ENCODE peak calls at places on chromosome 9, in eight cellular contexts. U is Kasumi-1; R is head of caudate nucleus; D is ACHN; T is cardiac fibroblast; M is germinal center; F is AG08396; V is activated effector memory CD4-positive, alpha-beta T cell treated with Interleukin-2 at 50 U/mL for 16 hours. Z is an unnamed sample.

GRCh38 chr9:117135481-117135880 is 279.4 kb downstream of the ASTN2 start:
- DNase-seq in U (no peak), R (no peak), D (no peak), T (no peak), M (no peak), F (no peak), V (no peak), Z (no peak)

GRCh38 chr9:110977259-110977709 is 61.0 kb downstream of the LPAR1 start:
- DNase-seq in U (no peak), R (no peak), D (peak), T (peak), M (no peak), F (no peak), V (no peak), Z (peak)

GRCh38 chr9:124365045-124365444 is 50.2 kb downstream of the PSMB7 start:
- DNase-seq in U (no peak), R (no peak), D (no peak), T (no peak), M (no peak), F (no peak), V (no peak), Z (no peak)

GRCh38 chr9:86965627-86966395 is 18.5 kb upstream of the GAS1 start:
- DNase-seq in U (no peak), R (no peak), D (no peak), T (peak), M (no peak), F (no peak), V (no peak), Z (no peak)

GRCh38 chr9:135077497-135078200 is 9.8 kb upstream of the OLFM1 start:
- DNase-seq in U (no peak), R (peak), D (peak), T (peak), M (no peak), F (peak), V (no peak), Z (peak)

GRCh38 chr9:93184439-93185221 is 691 bp downstream of the WNK2 start:
- DNase-seq in U (no peak), R (no peak), D (no peak), T (no peak), M (no peak), F (peak), V (no peak), Z (no peak)

GRCh38 chr9:110123364-110124095 is 84.4 kb downstream of the C9orf152 start:
- DNase-seq in U (no peak), R (no peak), D (peak), T (peak), M (no peak), F (no peak), V (no peak), Z (no peak)

GRCh38 chr9:136656795-136657611 is 5.7 kb upstream of the EGFL7 start:
- DNase-seq in U (peak), R (no peak), D (no peak), T (no peak), M (no peak), F (no peak), V (no peak), Z (no peak)

GRCh38 chr9:136493567-136493971 is 10.7 kb upstream of the SEC16A start:
- DNase-seq in U (no peak), R (no peak), D (no peak), T (no peak), M (no peak), F (no peak), V (no peak), Z (no peak)

GRCh38 chr9:6827370-6827949 is 69.7 kb downstream of the KDM4C start:
- DNase-seq in U (peak), R (no peak), D (peak), T (peak), M (peak), F (peak), V (no peak), Z (no peak)

GRCh38 chr9:6272229-6272597 is 56.0 kb upstream of the TPD52L3 start:
- DNase-seq in U (no peak), R (no peak), D (no peak), T (peak), M (no peak), F (peak), V (no peak), Z (no peak)

GRCh38 chr9:70106571-70106970 is 62.9 kb downstream of the MAMDC2 start:
- DNase-seq in U (no peak), R (no peak), D (no peak), T (no peak), M (no peak), F (no peak), V (no peak), Z (no peak)

GRCh38 chr9:94173632-94174031 is 85.5 kb upstream of the ZNF169 start:
- DNase-seq in U (no peak), R (no peak), D (no peak), T (no peak), M (no peak), F (no peak), V (no peak), Z (no peak)

GRCh38 chr9:121841771-121842611 is 190.6 kb downstream of the DAB2IP start:
- DNase-seq in U (no peak), R (no peak), D (no peak), T (no peak), M (no peak), F (no peak), V (no peak), Z (no peak)

GRCh38 chr9:88537743-88538055 is 2.7 kb downstream of the NXNL2 start:
- DNase-seq in U (peak), R (peak), D (peak), T (peak), M (no peak), F (peak), V (no peak), Z (no peak)

GRCh38 chr9:127628644-127629467 is 16.8 kb downstream of the STXBP1 start:
- DNase-seq in U (no peak), R (no peak), D (no peak), T (peak), M (no peak), F (no peak), V (no peak), Z (no peak)

GRCh38 chr9:647522-647921 is 194.0 kb upstream of the DMRT1 start:
- DNase-seq in U (no peak), R (no peak), D (no peak), T (no peak), M (no peak), F (no peak), V (no peak), Z (no peak)

GRCh38 chr9:33153666-33154065 is 13.5 kb downstream of the B4GALT1 start:
- DNase-seq in U (peak), R (no peak), D (no peak), T (no peak), M (no peak), F (no peak), V (no peak), Z (no peak)

GRCh38 chr9:116154334-116154975 is 864 bp downstream of the PAPPA start:
- DNase-seq in U (no peak), R (no peak), D (no peak), T (no peak), M (no peak), F (no peak), V (no peak), Z (no peak)

GRCh38 chr9:95031711-95032461 is 285.6 kb downstream of the FANCC start:
- DNase-seq in U (no peak), R (no peak), D (no peak), T (no peak), M (no peak), F (no peak), V (no peak), Z (no peak)

GRCh38 chr9:131860430-131860829 is 120.6 kb upstream of the RAPGEF1 start:
- DNase-seq in U (no peak), R (no peak), D (no peak), T (no peak), M (no peak), F (no peak), V (no peak), Z (no peak)

GRCh38 chr9:28774433-28775029 is 1201.2 kb upstream of the C9orf72 start:
- DNase-seq in U (peak), R (no peak), D (peak), T (peak), M (no peak), F (peak), V (no peak), Z (no peak)

GRCh38 chr9:126894052-126894603 is 20.5 kb upstream of the RALGPS1 start:
- DNase-seq in U (no peak), R (no peak), D (no peak), T (no peak), M (no peak), F (no peak), V (no peak), Z (no peak)

GRCh38 chr9:100427366-100428263 is 672 bp downstream of the MSANTD3 start:
- DNase-seq in U (peak), R (peak), D (peak), T (peak), M (no peak), F (peak), V (no peak), Z (peak)

GRCh38 chr9:93041108-93041802 is 17.2 kb upstream of the SUSD3 start:
- DNase-seq in U (no peak), R (no peak), D (no peak), T (no peak), M (no peak), F (peak), V (no peak), Z (no peak)

GRCh38 chr9:16421534-16421933 is 448.9 kb downstream of the BNC2 start:
- DNase-seq in U (no peak), R (no peak), D (no peak), T (peak), M (no peak), F (no peak), V (no peak), Z (no peak)

GRCh38 chr9:83384214-83384613 is 154.0 kb downstream of the FRMD3 start:
- DNase-seq in U (no peak), R (no peak), D (no peak), T (no peak), M (no peak), F (no peak), V (no peak), Z (no peak)

GRCh38 chr9:87534957-87535356 is 37.3 kb downstream of the DAPK1 start:
- DNase-seq in U (no peak), R (no peak), D (no peak), T (no peak), M (no peak), F (no peak), V (no peak), Z (no peak)

GRCh38 chr9:36137392-36138004 is 965 bp downstream of the GLIPR2 start:
- DNase-seq in U (no peak), R (no peak), D (no peak), T (peak), M (no peak), F (peak), V (no peak), Z (no peak)

GRCh38 chr9:121399883-121400607 is 30.0 kb upstream of the STOM start:
- DNase-seq in U (peak), R (no peak), D (peak), T (peak), M (peak), F (peak), V (no peak), Z (no peak)

GRCh38 chr9:114757984-114758383 is 47.9 kb downstream of the TNFSF15 start:
- DNase-seq in U (no peak), R (no peak), D (no peak), T (no peak), M (no peak), F (no peak), V (no peak), Z (no peak)

GRCh38 chr9:86126998-86127972 is 27.9 kb upstream of the GOLM1 start:
- DNase-seq in U (no peak), R (peak), D (peak), T (peak), M (no peak), F (peak), V (no peak), Z (peak)

GRCh38 chr9:109922617-109923260 is 142.7 kb downstream of the PALM2AKAP2 start:
- DNase-seq in U (no peak), R (no peak), D (peak), T (peak), M (no peak), F (no peak), V (no peak), Z (no peak)

GRCh38 chr9:127987103-127987614 is 6.4 kb upstream of the EEIG1 start:
- DNase-seq in U (no peak), R (peak), D (peak), T (no peak), M (peak), F (peak), V (no peak), Z (no peak)

GRCh38 chr9:120892748-120893584 is 16.0 kb upstream of the PHF19 start:
- DNase-seq in U (peak), R (no peak), D (peak), T (peak), M (peak), F (peak), V (peak), Z (no peak)

GRCh38 chr9:110016340-110016739 is 191.6 kb downstream of the C9orf152 start:
- DNase-seq in U (no peak), R (no peak), D (no peak), T (peak), M (no peak), F (peak), V (no peak), Z (no peak)